ENCODE peak calls at places on chromosome 4, in nine cellular contexts. W is choroid plexus epithelial cell; N is activated T-cell treated with anti-CD3 and anti-CD28 coated beads for 1 hour; K is tibial artery; G is NCI-H1417; R is astrocyte of the spinal cord; Q is NCI-H1436; O is fibroblast of lung; V is activated CD8-positive, alpha-beta T cell treated with anti-CD3 and anti-CD28 coated beads, Interleukin-2, amount 10 ng/mL, durations not matched to agents 7 days and 5 days. E is an unnamed sample.

GRCh38 chr4:159071178-159071968 is 31.5 kb upstream of the RAPGEF2 start:
- DNase-seq in W (peak; percentile 79), N (no peak), K (no peak), G (no peak), R (peak; percentile 87), Q (no peak), O (peak; percentile 93), V (no peak), E (no peak)

GRCh38 chr4:71187399-71188196 is 151.2 kb upstream of the SLC4A4 start:
- DNase-seq in W (no peak), N (peak; percentile 2), K (peak; percentile 74), G (peak; percentile 34), R (peak; percentile 62), Q (no peak), O (peak; percentile 68), V (peak; percentile 33), E (no peak)

GRCh38 chr4:53476232-53477037 is 99.0 kb downstream of the FIP1L1 start:
- DNase-seq in W (peak; percentile 87), N (no peak), K (peak; percentile 78), G (no peak), R (peak; percentile 98), Q (no peak), O (peak; percentile 99), V (no peak), E (no peak)

GRCh38 chr4:16952462-16952871 is 54.0 kb upstream of the LDB2 start:
- DNase-seq in W (peak; percentile 13), N (no peak), K (no peak), G (no peak), R (peak; percentile 7), Q (no peak), O (peak; percentile 55), V (no peak), E (no peak)

GRCh38 chr4:105715692-105716278 is 7.2 kb downstream of the GSTCD start:
- DNase-seq in W (peak; percentile 61), N (no peak), K (no peak), G (no peak), R (peak; percentile 56), Q (peak; percentile 34), O (peak; percentile 27), V (no peak), E (no peak)

GRCh38 chr4:2366252-2367192 is 51.9 kb downstream of the ZFYVE28 start:
- DNase-seq in W (peak; percentile 58), N (no peak), K (no peak), G (peak; percentile 40), R (no peak), Q (no peak), O (no peak), V (no peak), E (no peak)

GRCh38 chr4:89100853-89101252 is 10.5 kb upstream of the TIGD2 start:
- DNase-seq in W (no peak), N (no peak), K (no peak), G (no peak), R (no peak), Q (no peak), O (no peak), V (no peak), E (no peak)

GRCh38 chr4:40587826-40588225 is 41.8 kb downstream of the RBM47 start:
- DNase-seq in W (peak; percentile 72), N (no peak), K (no peak), G (no peak), R (peak; percentile 33), Q (no peak), O (peak; percentile 55), V (no peak), E (no peak)

GRCh38 chr4:1625600-1626138 is 58.4 kb downstream of the FAM53A start:
- DNase-seq in W (no peak), N (no peak), K (no peak), G (no peak), R (no peak), Q (no peak), O (no peak), V (no peak), E (no peak)

GRCh38 chr4:76449362-76449767 is 14.3 kb downstream of the SHROOM3 start:
- DNase-seq in W (peak; percentile 42), N (no peak), K (no peak), G (no peak), R (peak; percentile 57), Q (no peak), O (peak; percentile 87), V (no peak), E (no peak)

GRCh38 chr4:77818667-77819408 is at the start of gene CNOT6L:
- DNase-seq in W (peak; percentile 84), N (peak; percentile 82), K (peak; percentile 87), G (peak; percentile 78), R (peak; percentile 74), Q (peak; percentile 26), O (peak; percentile 85), V (peak; percentile 83), E (peak; percentile 73)

GRCh38 chr4:151025759-151026158 is 10.7 kb upstream of the LRBA start:
- DNase-seq in W (no peak), N (no peak), K (no peak), G (no peak), R (no peak), Q (no peak), O (no peak), V (no peak), E (no peak)

GRCh38 chr4:104490770-104491395 is 3.8 kb downstream of the CXXC4 start:
- DNase-seq in W (peak; percentile 35), N (peak; percentile 25), K (peak; percentile 76), G (peak; percentile 87), R (peak; percentile 64), Q (peak; percentile 83), O (peak; percentile 62), V (peak; percentile 49), E (peak; percentile 12)

GRCh38 chr4:183328832-183329231 is 6.6 kb upstream of the CLDN24 start:
- DNase-seq in W (peak; percentile 67), N (no peak), K (no peak), G (no peak), R (peak; percentile 23), Q (no peak), O (peak; percentile 52), V (no peak), E (no peak)

GRCh38 chr4:145937990-145938611 is 522 bp downstream of the ZNF827 start:
- DNase-seq in W (peak; percentile 52), N (no peak), K (peak; percentile 65), G (peak; percentile 74), R (peak; percentile 52), Q (no peak), O (peak; percentile 42), V (peak; percentile 56), E (no peak)

GRCh38 chr4:41718907-41719306 is 29.6 kb downstream of the PHOX2B start:
- DNase-seq in W (peak; percentile 33), N (no peak), K (no peak), G (no peak), R (peak; percentile 38), Q (no peak), O (peak; percentile 65), V (no peak), E (no peak)

GRCh38 chr4:16205298-16206164 is 20.7 kb downstream of the TAPT1 start:
- DNase-seq in W (peak; percentile 57), N (no peak), K (no peak), G (peak; percentile 17), R (no peak), Q (no peak), O (no peak), V (no peak), E (no peak)

GRCh38 chr4:52619591-52619931 is 39.5 kb downstream of the USP46 start:
- DNase-seq in W (no peak), N (no peak), K (no peak), G (no peak), R (no peak), Q (no peak), O (no peak), V (no peak), E (no peak)

GRCh38 chr4:100429616-100430015 is 88.2 kb downstream of the EMCN start:
- DNase-seq in W (no peak), N (no peak), K (no peak), G (no peak), R (no peak), Q (no peak), O (no peak), V (no peak), E (no peak)

GRCh38 chr4:7417639-7418038 is 17.1 kb downstream of the PSAPL1 start:
- DNase-seq in W (no peak), N (no peak), K (peak; percentile 46), G (no peak), R (no peak), Q (no peak), O (no peak), V (no peak), E (no peak)

GRCh38 chr4:172734555-172734954 is 434.1 kb upstream of the GALNT7 start:
- DNase-seq in W (no peak), N (no peak), K (no peak), G (no peak), R (no peak), Q (no peak), O (no peak), V (no peak), E (no peak)

GRCh38 chr4:2836391-2836859 is 7.2 kb upstream of the ADD1 start:
- DNase-seq in W (no peak), N (no peak), K (peak; percentile 51), G (no peak), R (no peak), Q (no peak), O (no peak), V (no peak), E (no peak)

GRCh38 chr4:86554641-86555040 is 39.5 kb upstream of the PTPN13 start:
- DNase-seq in W (no peak), N (no peak), K (no peak), G (no peak), R (peak; percentile 38), Q (no peak), O (peak; percentile 26), V (no peak), E (peak; percentile 2)

GRCh38 chr4:1015179-1015578 is 3.8 kb downstream of the FGFRL1 start:
- DNase-seq in W (no peak), N (no peak), K (no peak), G (no peak), R (no peak), Q (no peak), O (no peak), V (no peak), E (no peak)

GRCh38 chr4:73690051-73690744 is 50.2 kb upstream of the CXCL8 start:
- DNase-seq in W (peak; percentile 47), N (no peak), K (no peak), G (no peak), R (no peak), Q (no peak), O (peak; percentile 65), V (no peak), E (no peak)

GRCh38 chr4:30866907-30867306 is 146.7 kb downstream of the PCDH7 start:
- DNase-seq in W (no peak), N (no peak), K (no peak), G (no peak), R (peak; percentile 22), Q (no peak), O (peak; percentile 63), V (no peak), E (no peak)

GRCh38 chr4:7630559-7631287 is 196.0 kb upstream of the PSAPL1 start:
- DNase-seq in W (peak; percentile 85), N (no peak), K (peak; percentile 85), G (no peak), R (peak; percentile 91), Q (no peak), O (peak; percentile 93), V (no peak), E (peak; percentile 44)

GRCh38 chr4:134634301-134634700 is 432.7 kb upstream of the PABPC4L start:
- DNase-seq in W (no peak), N (no peak), K (no peak), G (no peak), R (no peak), Q (no peak), O (no peak), V (no peak), E (no peak)

E was measured in GDM1.